ENCODE peak calls at places on chromosomes 16 and 17, in four cellular contexts. One of them, this sample, is unnamed.

GRCh38 chr17:45144199-45145034 is 3.9 kb upstream of the HEXIM1 start:
- DNase-seq in naive thymus-derived CD4-positive, alpha-beta T cell: no peak
- DNase-seq in fibroblast of pulmonary artery: no peak
- DNase-seq in iPS-NIHi11: no peak
- DNase-seq in this sample: no peak

GRCh38 chr17:78416791-78417530 is 38.5 kb downstream of the PGS1 start:
- DNase-seq in iPS-NIHi11: no peak
- DNase-seq in fibroblast of pulmonary artery: peak
- DNase-seq in naive thymus-derived CD4-positive, alpha-beta T cell: no peak
- DNase-seq in this sample: no peak

GRCh38 chr17:50027639-50028206 is 28.2 kb upstream of the ITGA3 start:
- DNase-seq in naive thymus-derived CD4-positive, alpha-beta T cell: no peak
- DNase-seq in iPS-NIHi11: no peak
- DNase-seq in fibroblast of pulmonary artery: peak
- DNase-seq in this sample: no peak

GRCh38 chr16:2751577-2752034 is 832 bp upstream of the SRRM2 start:
- DNase-seq in naive thymus-derived CD4-positive, alpha-beta T cell: no peak
- DNase-seq in fibroblast of pulmonary artery: peak
- DNase-seq in iPS-NIHi11: peak
- DNase-seq in this sample: no peak

GRCh38 chr16:69404275-69404805 is 18.5 kb upstream of the TERF2 start:
- DNase-seq in naive thymus-derived CD4-positive, alpha-beta T cell: no peak
- DNase-seq in iPS-NIHi11: no peak
- DNase-seq in fibroblast of pulmonary artery: peak
- DNase-seq in this sample: peak

GRCh38 chr16:24978370-24978914 is 36.7 kb downstream of the ARHGAP17 start:
- DNase-seq in naive thymus-derived CD4-positive, alpha-beta T cell: no peak
- DNase-seq in iPS-NIHi11: no peak
- DNase-seq in fibroblast of pulmonary artery: no peak
- DNase-seq in this sample: no peak

GRCh38 chr17:78706271-78706915 is 75.7 kb downstream of the CYTH1 start:
- DNase-seq in fibroblast of pulmonary artery: no peak
- DNase-seq in naive thymus-derived CD4-positive, alpha-beta T cell: no peak
- DNase-seq in iPS-NIHi11: peak
- DNase-seq in this sample: no peak

GRCh38 chr16:68200120-68200783 is 35.7 kb downstream of the ESRP2 start:
- DNase-seq in iPS-NIHi11: no peak
- DNase-seq in fibroblast of pulmonary artery: peak
- DNase-seq in naive thymus-derived CD4-positive, alpha-beta T cell: no peak
- DNase-seq in this sample: no peak

GRCh38 chr16:61792194-61792904 is 243.9 kb downstream of the CDH8 start:
- DNase-seq in naive thymus-derived CD4-positive, alpha-beta T cell: no peak
- DNase-seq in fibroblast of pulmonary artery: peak
- DNase-seq in iPS-NIHi11: no peak
- DNase-seq in this sample: no peak

GRCh38 chr16:30998852-30999761 is 11.3 kb downstream of the STX1B start:
- DNase-seq in fibroblast of pulmonary artery: no peak
- DNase-seq in naive thymus-derived CD4-positive, alpha-beta T cell: no peak
- DNase-seq in iPS-NIHi11: no peak
- DNase-seq in this sample: no peak

GRCh38 chr17:2924211-2924610 is 128.0 kb downstream of the RAP1GAP2 start:
- DNase-seq in naive thymus-derived CD4-positive, alpha-beta T cell: no peak
- DNase-seq in iPS-NIHi11: peak
- DNase-seq in fibroblast of pulmonary artery: peak
- DNase-seq in this sample: no peak

GRCh38 chr17:45814622-45815606 is 29.8 kb upstream of the SPPL2C start:
- DNase-seq in fibroblast of pulmonary artery: no peak
- DNase-seq in iPS-NIHi11: no peak
- DNase-seq in naive thymus-derived CD4-positive, alpha-beta T cell: no peak
- DNase-seq in this sample: no peak

GRCh38 chr16:88424536-88425230 is 28.4 kb upstream of the ZFPM1 start:
- DNase-seq in iPS-NIHi11: no peak
- DNase-seq in naive thymus-derived CD4-positive, alpha-beta T cell: no peak
- DNase-seq in fibroblast of pulmonary artery: no peak
- DNase-seq in this sample: no peak

GRCh38 chr17:82242977-82243647 is 14.3 kb downstream of the SLC16A3 start:
- DNase-seq in naive thymus-derived CD4-positive, alpha-beta T cell: no peak
- DNase-seq in fibroblast of pulmonary artery: peak
- DNase-seq in iPS-NIHi11: no peak
- DNase-seq in this sample: no peak

GRCh38 chr16:23410176-23410575 is 42.8 kb downstream of the COG7 start:
- DNase-seq in iPS-NIHi11: no peak
- DNase-seq in naive thymus-derived CD4-positive, alpha-beta T cell: no peak
- DNase-seq in fibroblast of pulmonary artery: no peak
- DNase-seq in this sample: no peak

GRCh38 chr17:68892658-68893057 is 62.5 kb downstream of the ABCA8 start:
- DNase-seq in iPS-NIHi11: no peak
- DNase-seq in fibroblast of pulmonary artery: no peak
- DNase-seq in naive thymus-derived CD4-positive, alpha-beta T cell: no peak
- DNase-seq in this sample: no peak

GRCh38 chr16:51166116-51166515 is 15.0 kb upstream of the SALL1 start:
- DNase-seq in iPS-NIHi11: no peak
- DNase-seq in fibroblast of pulmonary artery: no peak
- DNase-seq in naive thymus-derived CD4-positive, alpha-beta T cell: no peak
- DNase-seq in this sample: no peak

GRCh38 chr17:29572691-29573557 is 4.4 kb downstream of the TP53I13 start:
- DNase-seq in naive thymus-derived CD4-positive, alpha-beta T cell: no peak
- DNase-seq in fibroblast of pulmonary artery: peak
- DNase-seq in iPS-NIHi11: peak
- DNase-seq in this sample: peak

GRCh38 chr17:77665833-77666232 is 292.7 kb upstream of the TNRC6C start:
- DNase-seq in iPS-NIHi11: no peak
- DNase-seq in fibroblast of pulmonary artery: no peak
- DNase-seq in naive thymus-derived CD4-positive, alpha-beta T cell: no peak
- DNase-seq in this sample: no peak

GRCh38 chr17:323721-324139 is 28.9 kb downstream of the RPH3AL start:
- DNase-seq in fibroblast of pulmonary artery: no peak
- DNase-seq in iPS-NIHi11: no peak
- DNase-seq in naive thymus-derived CD4-positive, alpha-beta T cell: no peak
- DNase-seq in this sample: no peak

GRCh38 chr17:80106176-80106575 is 4.8 kb downstream of the GAA start:
- DNase-seq in fibroblast of pulmonary artery: no peak
- DNase-seq in naive thymus-derived CD4-positive, alpha-beta T cell: no peak
- DNase-seq in iPS-NIHi11: no peak
- DNase-seq in this sample: no peak

This sample was measured in nephron progenitor cell.